ENCODE peak calls at places on chromosomes 12 and 14, in six cellular contexts. K, G, S, M, R and J are unnamed samples.

GRCh38 chr14:70655110-70655826 is 13.6 kb downstream of the TTC9 start:
- DNase-seq in M (no peak), K (no peak), S (no peak), G (no peak), R (peak), J (peak)

GRCh38 chr12:76374395-76375020 is 26.3 kb upstream of the BBS10 start:
- DNase-seq in K (no peak), M (no peak), R (no peak), G (no peak), S (peak), J (no peak)

GRCh38 chr12:130070017-130070653 is 92.1 kb upstream of the FZD10 start:
- DNase-seq in S (no peak), M (no peak), K (no peak), G (no peak), R (no peak), J (no peak)

GRCh38 chr12:67426067-67426466 is 156.9 kb downstream of the CAND1 start:
- DNase-seq in M (no peak), S (peak), R (no peak), K (peak), G (no peak), J (peak)

GRCh38 chr12:58277231-58277630 is 335.9 kb downstream of the ATP23 start:
- DNase-seq in M (no peak), S (no peak), K (no peak), G (no peak), R (no peak), J (no peak)

GRCh38 chr12:94851396-94852025 is 152.0 kb downstream of the NDUFA12 start:
- DNase-seq in R (no peak), K (no peak), S (no peak), G (no peak), M (no peak), J (no peak)

GRCh38 chr12:68240975-68241374 is 12.4 kb downstream of the IL22 start:
- DNase-seq in M (no peak), G (no peak), S (no peak), R (peak), K (peak), J (peak)

GRCh38 chr14:27199272-27199671 is 601.4 kb upstream of the NOVA1 start:
- DNase-seq in G (no peak), M (no peak), S (no peak), K (no peak), R (no peak), J (no peak)

GRCh38 chr14:76597387-76597786 is 163.9 kb upstream of the VASH1 start:
- DNase-seq in K (no peak), R (no peak), S (no peak), M (no peak), G (no peak), J (no peak)

GRCh38 chr12:6771091-6771495 is 1.2 kb upstream of the LAG3 start:
- DNase-seq in S (no peak), G (no peak), M (no peak), R (no peak), K (no peak), J (no peak)

GRCh38 chr12:10372534-10372931 is 17.3 kb downstream of the KLRK1 start:
- DNase-seq in K (no peak), G (no peak), R (no peak), S (no peak), M (no peak), J (no peak)

GRCh38 chr12:107761502-107761904 is 566 bp upstream of the PRDM4 start:
- DNase-seq in K (no peak), M (no peak), G (no peak), S (no peak), R (no peak), J (no peak)

GRCh38 chr12:29255061-29255460 is 106.0 kb downstream of the FAR2 start:
- DNase-seq in G (no peak), K (no peak), M (peak), S (no peak), R (no peak), J (no peak)

GRCh38 chr12:85007836-85008235 is 28.2 kb downstream of the TSPAN19 start:
- DNase-seq in M (no peak), K (no peak), S (no peak), G (no peak), R (no peak), J (no peak)

GRCh38 chr14:65824285-65824977 is 411.9 kb downstream of the FUT8 start:
- DNase-seq in S (peak), M (peak), K (peak), G (no peak), R (peak), J (peak)

GRCh38 chr14:93832665-93833064 is 44.4 kb upstream of the PRIMA1 start:
- DNase-seq in K (no peak), S (no peak), M (no peak), G (peak), R (no peak), J (no peak)

GRCh38 chr12:40034712-40035111 is 71.2 kb downstream of the SLC2A13 start:
- DNase-seq in S (no peak), K (no peak), G (no peak), M (no peak), R (no peak), J (no peak)

GRCh38 chr12:53770281-53770680 is 18.5 kb upstream of the CISTR start:
- DNase-seq in M (no peak), S (peak), G (no peak), K (peak), R (no peak), J (no peak)

GRCh38 chr12:26966842-26967241 is 28.6 kb downstream of the FGFR1OP2 start:
- DNase-seq in S (no peak), K (no peak), G (no peak), R (no peak), M (no peak), J (no peak)

GRCh38 chr12:27869567-27869966 is 89.5 kb upstream of the MANSC4 start:
- DNase-seq in R (no peak), M (peak), G (peak), K (no peak), S (no peak), J (no peak)

GRCh38 chr12:79933580-79934264 is 1.2 kb downstream of the PPP1R12A start:
- DNase-seq in R (no peak), S (no peak), G (no peak), M (no peak), K (peak), J (no peak)

GRCh38 chr14:74649167-74649566 is 37.1 kb upstream of the LTBP2 start:
- DNase-seq in K (no peak), M (no peak), S (no peak), G (no peak), R (no peak), J (no peak)

GRCh38 chr12:90010089-90010488 is 301.5 kb upstream of the ATP2B1 start:
- DNase-seq in S (no peak), G (no peak), M (peak), R (no peak), K (peak), J (no peak)

GRCh38 chr14:95426116-95426475 is 90.4 kb downstream of the SYNE3 start:
- DNase-seq in G (no peak), K (no peak), S (no peak), M (no peak), R (no peak), J (no peak)

GRCh38 chr12:28631831-28632230 is 441.6 kb downstream of the CCDC91 start:
- DNase-seq in K (peak), S (peak), R (no peak), M (no peak), G (no peak), J (no peak)

GRCh38 chr12:100573499-100574261 is at the start of gene GAS2L3:
- DNase-seq in R (no peak), G (peak), S (peak), K (peak), M (peak), J (peak)

GRCh38 chr12:78088391-78088832 is 257.7 kb downstream of the NAV3 start:
- DNase-seq in M (no peak), K (no peak), R (no peak), S (no peak), G (no peak), J (no peak)

GRCh38 chr12:68480526-68480925 is 130.2 kb upstream of the RAP1B start:
- DNase-seq in S (no peak), M (no peak), G (no peak), R (no peak), K (no peak), J (no peak)

GRCh38 chr12:132611620-132612019 is 1.2 kb upstream of the LRCOL1 start:
- DNase-seq in K (no peak), R (no peak), M (no peak), S (no peak), G (no peak), J (no peak)

GRCh38 chr12:9509464-9510166 is 98.1 kb downstream of the KLRB1 start:
- DNase-seq in R (no peak), S (no peak), G (no peak), M (no peak), K (peak), J (no peak)

GRCh38 chr14:98871796-98872195 is 400.2 kb downstream of the BCL11B start:
- DNase-seq in R (no peak), G (no peak), M (no peak), K (no peak), S (peak), J (no peak)

GRCh38 chr12:81759215-81759991 is at the start of gene PPFIA2:
- DNase-seq in M (peak), S (peak), K (peak), R (no peak), G (peak), J (peak)

GRCh38 chr12:93790472-93791152 is 113.4 kb downstream of the CRADD start:
- DNase-seq in M (no peak), R (no peak), K (peak), S (peak), G (no peak), J (no peak)

GRCh38 chr12:75611041-75611440 is 99.6 kb upstream of the KRR1 start:
- DNase-seq in G (no peak), M (no peak), R (no peak), K (no peak), S (no peak), J (no peak)

GRCh38 chr14:29236848-29237247 is 470.3 kb downstream of the FOXG1 start:
- DNase-seq in K (no peak), G (no peak), M (no peak), S (peak), R (no peak), J (no peak)

GRCh38 chr12:4434721-4435425 is 10.7 kb downstream of the FGF6 start:
- DNase-seq in S (no peak), M (peak), G (no peak), K (no peak), R (no peak), J (no peak)

GRCh38 chr14:59275668-59276067 is 87.2 kb downstream of the DAAM1 start:
- DNase-seq in S (peak), R (peak), M (no peak), G (no peak), K (peak), J (no peak)

GRCh38 chr12:12349711-12350665 is at the start of gene MANSC1:
- DNase-seq in S (no peak), M (peak), K (no peak), R (no peak), G (peak), J (peak)

GRCh38 chr12:3032161-3032560 is 45.0 kb upstream of the TSPAN9 start:
- DNase-seq in R (no peak), S (no peak), M (no peak), K (no peak), G (no peak), J (no peak)

GRCh38 chr12:107320031-107320928 is 226.9 kb upstream of the CRY1 start:
- DNase-seq in S (peak), K (peak), G (peak), R (no peak), M (peak), J (peak)

GRCh38 chr12:32533971-32534590 is 134.7 kb downstream of the FGD4 start:
- DNase-seq in M (peak), K (peak), G (peak), R (no peak), S (peak), J (no peak)
- H3K4me3 ChIP-seq in M (no peak), K (peak), G (peak), R (no peak), S (peak), J (no peak)

GRCh38 chr14:87076146-87076545 is 916.8 kb downstream of the GALC start:
- DNase-seq in R (no peak), M (no peak), K (no peak), G (no peak), S (no peak), J (no peak)

GRCh38 chr14:87073880-87074570 is 919.0 kb downstream of the GALC start:
- DNase-seq in S (no peak), R (no peak), M (no peak), G (no peak), K (no peak), J (no peak)
- H3K27ac ChIP-seq in S (no peak), R (no peak), M (no peak), G (no peak), K (no peak), J (no peak)

DNA sequence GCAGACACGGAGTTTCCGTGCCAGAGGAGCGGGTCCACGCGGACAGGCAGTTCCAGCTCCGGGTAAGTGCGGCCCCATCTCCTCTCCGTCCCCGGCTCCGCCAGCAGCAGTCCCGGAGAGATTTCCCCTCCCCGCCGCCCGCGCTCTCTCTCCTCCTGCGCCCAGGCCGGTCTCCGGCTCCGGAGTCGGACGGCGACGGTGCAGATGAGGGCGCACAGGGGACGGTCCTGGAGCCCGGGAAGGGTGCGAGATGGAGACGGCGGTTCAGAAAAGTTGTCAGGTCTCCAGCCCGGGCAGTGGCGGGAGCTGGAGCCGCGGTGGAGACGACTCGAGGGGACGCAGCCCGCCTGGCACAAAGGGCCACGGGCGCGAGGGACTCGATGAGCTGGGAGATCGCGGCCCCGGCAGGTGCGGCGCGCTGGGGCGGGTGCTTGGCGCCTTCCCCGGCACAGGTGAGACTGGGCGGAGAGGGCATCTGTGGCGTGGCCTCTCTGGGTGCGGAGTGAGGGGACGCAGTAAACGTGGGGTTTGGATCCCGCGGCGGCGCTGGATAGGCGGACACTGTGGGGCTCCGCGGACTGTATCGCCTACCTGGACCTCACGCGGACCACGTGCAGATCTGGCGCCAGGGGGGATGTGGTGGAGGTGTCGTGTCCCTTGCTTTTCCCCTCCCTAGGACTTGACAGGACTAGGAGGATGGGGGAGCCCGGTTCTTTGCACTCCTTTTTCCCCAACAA is 1540.3 kb upstream of the TMEM132C start:
- DNase-seq in R (no peak), K (no peak), G (no peak), S (no peak), M (no peak), J (no peak)
- H3K4me3 ChIP-seq in R (no peak), K (no peak), G (no peak), S (no peak), M (no peak), J (no peak)

DNA sequence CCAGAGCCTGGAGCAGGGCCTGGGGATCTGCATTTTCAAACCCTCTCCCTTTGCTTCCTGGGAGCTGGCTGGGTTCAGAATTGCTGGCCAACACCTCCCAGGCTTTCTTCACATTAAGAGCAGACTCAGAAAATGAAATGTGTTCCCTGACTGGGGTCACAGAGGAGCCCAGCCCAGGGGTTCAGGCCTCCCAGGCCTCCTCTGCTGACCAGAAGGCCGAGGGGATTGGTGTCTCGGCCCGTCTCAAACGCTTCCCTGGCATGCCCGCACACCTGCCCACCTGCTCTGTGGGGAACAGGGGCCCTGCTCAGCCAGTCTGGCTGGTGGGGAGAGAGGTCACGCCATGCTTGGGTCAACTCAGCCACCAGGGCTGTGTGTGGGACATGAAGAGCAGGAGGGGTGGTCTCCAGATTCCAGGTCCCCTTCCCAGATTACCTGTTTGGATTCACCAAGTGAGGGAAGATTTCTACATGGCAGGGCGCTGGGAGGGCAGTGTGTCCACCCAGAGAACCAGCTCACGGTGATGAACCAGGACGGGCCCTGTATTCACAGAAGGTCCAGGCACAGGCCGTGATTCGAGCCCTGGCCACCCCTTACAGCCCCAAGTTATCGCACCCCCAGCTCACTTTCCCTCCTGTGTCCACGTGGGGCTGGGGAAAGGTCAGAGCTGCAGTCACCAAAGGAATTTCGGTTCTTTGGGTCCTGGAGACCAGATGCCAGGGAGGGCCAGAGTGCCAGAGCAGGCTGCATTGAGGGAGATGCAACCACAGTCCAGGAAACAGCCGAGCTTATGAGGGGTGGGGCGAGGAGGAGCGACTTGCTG is 55.2 kb upstream of the RIN3 start:
- DNase-seq in K (no peak), S (no peak), G (no peak), R (no peak), M (no peak), J (no peak)
- H3K27ac ChIP-seq in K (no peak), S (no peak), G (peak), R (no peak), M (no peak), J (no peak)

GRCh38 chr12:118685983-118686607 is 295.2 kb upstream of the SRRM4 start:
- DNase-seq in R (no peak), G (no peak), K (no peak), S (no peak), M (no peak), J (no peak)
- H3K4me3 ChIP-seq in R (no peak), G (no peak), K (no peak), S (no peak), M (no peak), J (no peak)

GRCh38 chr14:61575126-61575525 is 120.2 kb upstream of the HIF1A start:
- DNase-seq in K (no peak), S (no peak), G (no peak), R (no peak), M (no peak), J (no peak)

GRCh38 chr14:61571931-61572330 is 123.4 kb upstream of the HIF1A start:
- DNase-seq in K (no peak), R (no peak), S (no peak), M (no peak), G (no peak), J (no peak)

GRCh38 chr14:61574514-61574807 is 120.9 kb upstream of the HIF1A start:
- DNase-seq in M (no peak), R (no peak), S (no peak), K (no peak), G (no peak), J (no peak)

GRCh38 chr14:61573748-61574513 is 121.4 kb upstream of the HIF1A start:
- DNase-seq in G (no peak), R (no peak), S (peak), K (no peak), M (no peak), J (peak)

DNA sequence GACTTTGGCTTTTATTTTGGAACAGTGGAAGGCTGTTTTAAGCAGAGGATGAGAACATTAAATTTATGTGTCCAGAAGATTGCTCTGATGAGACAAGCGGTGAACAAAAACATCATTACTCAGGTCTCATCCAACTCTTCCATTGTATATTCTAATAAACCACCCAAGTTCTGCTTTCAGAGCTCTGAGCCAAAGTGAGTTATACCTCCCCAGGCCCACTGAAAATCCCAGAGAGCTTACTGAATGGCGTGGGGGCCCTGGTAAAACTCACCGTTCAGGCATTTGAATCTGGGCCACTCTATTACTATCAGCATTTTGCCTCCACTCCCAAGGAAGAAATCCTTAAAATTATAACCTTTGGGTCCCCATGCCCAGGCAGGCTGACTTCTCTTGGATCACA is 122.0 kb upstream of the HIF1A start:
- DNase-seq in M (no peak), K (no peak), G (no peak), S (no peak), R (no peak), J (no peak)
- H3K27ac ChIP-seq in M (no peak), K (peak), G (no peak), S (peak), R (no peak), J (no peak)

DNA sequence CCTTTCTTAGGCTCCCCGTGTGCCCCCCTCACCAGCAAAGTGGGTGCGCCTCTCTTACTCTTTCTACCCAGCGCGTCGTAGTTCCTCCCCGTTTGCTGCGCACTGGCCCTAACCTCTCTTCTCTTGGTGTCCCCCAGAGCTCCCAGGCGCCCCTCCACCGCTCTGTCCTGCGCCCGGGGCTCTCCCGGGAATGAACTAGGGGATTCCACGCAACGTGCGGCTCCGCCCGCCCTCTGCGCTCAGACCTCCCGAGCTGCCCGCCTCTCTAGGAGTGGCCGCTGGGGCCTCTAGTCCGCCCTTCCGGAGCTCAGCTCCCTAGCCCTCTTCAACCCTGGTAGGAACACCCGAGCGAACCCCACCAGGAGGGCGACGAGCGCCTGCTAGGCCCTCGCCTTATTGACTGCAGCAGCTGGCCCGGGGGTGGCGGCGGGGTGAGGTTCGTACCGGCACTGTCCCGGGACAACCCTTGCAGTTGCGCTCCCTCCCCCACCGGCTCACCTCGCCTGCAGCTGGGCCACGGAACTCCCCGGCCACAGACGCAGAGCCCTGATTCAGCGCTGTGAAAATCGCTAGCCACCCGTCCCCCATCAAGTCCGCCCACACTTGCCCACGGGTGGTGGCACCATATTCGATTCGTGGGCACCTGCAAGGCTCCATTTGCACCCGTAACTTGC is 1.3 kb downstream of the TMEM233 start:
- DNase-seq in K (no peak), S (peak), R (no peak), G (peak), M (no peak), J (no peak)
- H3K4me3 ChIP-seq in K (peak), S (peak), R (no peak), G (peak), M (no peak), J (no peak)